ENCODE peak calls at places on chromosomes 2 and 18, in five cellular contexts. N is IMR-90, T is AG10803, R is AG04449, P is heart left ventricle. S is an unnamed sample.

GRCh38 chr2:239289545-239289944 is 111.3 kb downstream of the HDAC4 start:
- DNase-seq in P (no peak), N (no peak), R (no peak), T (no peak), S (no peak)

GRCh38 chr2:231545105-231545902 is 15.1 kb upstream of the NMUR1 start:
- DNase-seq in T (no peak), N (peak), P (peak), R (no peak), S (no peak)

GRCh38 chr2:3789246-3789645 is 85.9 kb downstream of the DCDC2C start:
- DNase-seq in R (no peak), N (peak), P (no peak), T (peak), S (no peak)

GRCh38 chr2:238655131-238655860 is 192.6 kb upstream of the TWIST2 start:
- DNase-seq in N (no peak), R (no peak), P (peak), T (peak), S (no peak)

GRCh38 chr18:43634994-43635393 is 357.7 kb upstream of the SYT4 start:
- DNase-seq in R (no peak), N (no peak), P (no peak), T (no peak), S (no peak)

GRCh38 chr2:241173557-241173956 is 14.9 kb upstream of the ANO7 start:
- DNase-seq in R (no peak), T (no peak), N (no peak), P (no peak), S (no peak)

GRCh38 chr2:201780674-201781582 is at the start of gene ALS2:
- DNase-seq in N (peak), T (peak), R (peak), P (peak), S (peak)

GRCh38 chr2:38599706-38600105 is 3.0 kb downstream of the HNRNPLL start:
- DNase-seq in T (peak), R (no peak), N (no peak), P (no peak), S (no peak)

GRCh38 chr2:37267685-37268084 is 36.2 kb downstream of the NDUFAF7 start:
- DNase-seq in N (no peak), T (no peak), P (no peak), R (no peak), S (no peak)

GRCh38 chr18:13444430-13445240 is 226.1 kb downstream of the LDLRAD4 start:
- DNase-seq in N (no peak), P (no peak), R (no peak), T (no peak), S (no peak)

DNA sequence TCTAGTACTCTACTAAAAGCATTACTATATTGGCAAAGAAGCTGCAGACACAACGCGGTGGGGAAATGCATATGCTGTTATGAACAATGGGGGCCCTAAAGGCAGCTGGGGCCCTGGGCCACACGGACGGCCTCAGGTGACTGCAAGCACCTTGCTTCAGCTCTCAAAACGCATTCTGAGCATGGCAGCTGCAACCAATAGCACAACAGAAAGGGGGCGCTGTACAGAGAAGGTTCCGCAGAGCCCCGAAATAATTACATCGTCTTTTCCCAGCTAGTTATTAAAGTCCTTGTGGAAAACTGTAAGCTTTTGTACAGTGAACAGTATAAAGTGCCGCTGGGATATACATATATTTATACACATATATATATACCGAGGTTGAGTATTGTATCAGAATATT is 45.3 kb upstream of the PXDN start:
- DNase-seq in P (no peak), R (no peak), N (no peak), T (no peak), S (no peak)
- TF ChIP-seq CTCF in P (no peak), R (no peak), N (no peak), T (no peak), S (peak)

GRCh38 chr2:200255549-200255948 is 50.9 kb upstream of the SPATS2L start:
- DNase-seq in R (no peak), T (no peak), N (no peak), P (no peak), S (no peak)
- H3K4me3 ChIP-seq in R (no peak), T (no peak), N (no peak), P (no peak), S (no peak)

DNA sequence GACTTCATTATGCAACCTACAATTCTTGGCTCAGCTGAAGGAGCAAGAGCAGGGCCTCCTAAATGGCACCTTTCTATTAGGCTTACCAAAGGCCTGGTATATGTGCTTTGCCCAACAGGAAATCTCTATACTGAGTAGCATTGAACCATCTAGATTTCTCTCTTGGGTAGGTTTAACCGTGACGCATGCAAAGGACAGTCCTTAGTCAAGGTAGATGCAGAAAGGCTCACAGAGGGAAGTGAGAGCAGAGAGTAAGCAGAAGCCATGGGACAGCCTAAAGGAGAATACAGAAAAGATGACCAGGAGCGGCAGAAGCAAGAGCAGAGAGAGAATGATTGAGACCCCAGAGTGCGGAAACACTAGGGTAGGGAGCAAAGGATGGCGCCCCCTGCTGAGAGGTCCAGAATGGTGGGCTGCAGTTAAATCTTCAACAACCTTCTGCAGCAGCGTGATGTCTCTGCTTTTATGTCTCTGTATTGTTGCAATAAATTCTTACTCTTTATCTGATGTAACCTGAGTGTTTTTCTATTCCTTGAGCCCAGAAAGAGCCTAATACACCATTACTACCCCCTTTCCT is 4.7 kb upstream of the OSBPL1A start:
- DNase-seq in N (no peak), T (no peak), P (no peak), R (no peak), S (peak)
- TF ChIP-seq CTCF in N (peak), T (no peak), P (no peak), R (peak), S (peak)

GRCh38 chr18:57807336-57808117 is 4.4 kb upstream of the ATP8B1 start:
- DNase-seq in P (no peak), N (peak), R (no peak), T (peak), S (no peak)
- H3K4me3 ChIP-seq in P (no peak), N (no peak), R (no peak), T (peak), S (no peak)

GRCh38 chr2:160976797-160977196 is 183.4 kb upstream of the TANK start:
- DNase-seq in T (no peak), N (no peak), R (no peak), P (no peak), S (no peak)

GRCh38 chr2:160977376-160977775 is 182.9 kb upstream of the TANK start:
- DNase-seq in N (no peak), R (no peak), P (no peak), T (no peak), S (no peak)

GRCh38 chr2:160970052-160970846 is 190.0 kb upstream of the TANK start:
- DNase-seq in P (peak), N (peak), R (no peak), T (peak), S (peak)

GRCh38 chr2:160974803-160975202 is 185.4 kb upstream of the TANK start:
- DNase-seq in N (peak), T (no peak), P (no peak), R (no peak), S (no peak)

DNA sequence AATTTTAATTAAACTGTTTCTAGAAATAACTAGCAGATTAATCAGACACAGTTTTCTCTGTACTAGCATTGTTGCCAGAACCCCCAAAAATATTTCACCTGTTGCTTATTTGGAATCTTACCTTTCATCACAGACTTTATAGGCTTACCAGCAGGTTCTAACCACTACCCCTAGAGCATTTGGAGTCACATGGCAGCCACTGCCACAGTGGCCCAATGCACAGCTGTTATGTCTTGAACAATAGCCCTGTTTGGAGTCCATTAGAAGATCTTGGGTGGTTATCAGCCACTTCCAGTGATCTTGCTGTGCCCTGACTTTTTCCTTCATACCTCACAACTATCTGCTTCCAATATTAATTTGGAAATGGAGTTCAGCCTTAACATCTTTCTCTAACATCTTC is 186.2 kb upstream of the TANK start:
- DNase-seq in N (no peak), R (no peak), T (no peak), P (no peak), S (no peak)
- TF ChIP-seq CTCF in N (no peak), R (no peak), T (no peak), P (no peak), S (no peak)

GRCh38 chr18:12254820-12255511 is 805 bp downstream of the CIDEA start:
- DNase-seq in T (no peak), N (no peak), P (no peak), R (no peak), S (no peak)
- H3K4me3 ChIP-seq in T (no peak), N (no peak), P (no peak), R (no peak), S (no peak)

DNA sequence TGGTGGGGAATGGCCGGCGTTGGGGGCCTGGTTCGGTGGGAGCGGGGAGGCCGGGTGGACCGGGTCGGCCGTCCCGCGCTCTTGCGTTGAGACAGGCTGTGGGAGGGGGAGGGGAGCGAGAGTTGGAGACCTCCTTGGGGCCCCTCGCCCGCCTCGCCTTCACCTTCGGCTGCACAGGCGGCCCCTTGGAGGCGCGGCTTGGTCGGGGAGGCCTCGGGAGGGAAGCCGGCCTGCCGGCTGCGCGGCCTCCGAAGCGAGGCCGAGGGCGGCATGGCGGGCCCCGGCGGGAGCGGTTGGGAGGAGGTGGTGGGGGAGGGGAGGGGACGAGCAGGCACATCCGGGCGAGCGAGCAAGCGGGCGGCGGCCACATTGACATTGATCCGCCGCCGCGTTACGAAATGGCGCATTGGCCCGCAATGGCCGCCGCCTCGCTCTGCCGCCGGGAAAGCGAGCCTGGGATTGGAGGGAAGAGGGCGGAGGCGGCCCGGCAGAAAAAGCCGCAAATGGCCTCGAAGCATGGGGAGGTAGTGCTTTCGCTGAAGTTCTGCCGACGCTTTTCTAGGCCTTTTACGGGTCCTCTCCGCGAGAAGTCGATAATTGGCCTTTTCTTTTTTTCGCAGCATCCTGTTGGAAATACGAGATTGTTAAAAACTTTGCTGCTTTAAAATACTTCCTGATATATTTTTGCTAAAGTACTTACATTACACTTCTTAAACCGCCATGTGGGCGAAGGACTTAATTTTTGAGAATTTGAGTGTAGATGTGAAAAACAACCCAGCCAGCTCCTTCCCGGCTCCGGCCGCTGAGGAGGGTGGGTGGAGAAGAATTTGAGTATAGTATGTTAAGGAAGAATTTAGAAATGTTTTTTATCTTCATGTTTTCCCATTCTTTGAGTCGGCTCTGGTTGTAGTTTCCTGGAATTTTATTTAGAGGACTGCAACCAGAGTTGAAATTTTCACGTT is 582 bp downstream of the HNRNPA3 start:
- DNase-seq in R (peak), T (peak), N (peak), P (peak), S (peak)
- TF ChIP-seq CTCF in R (no peak), T (no peak), N (no peak), P (no peak), S (no peak)